ENCODE peak calls at places on chromosomes 2 and 18, in six cellular contexts. One of them, this sample, is unnamed.

GRCh38 chr2:204437815-204438766 is 107.2 kb upstream of the PARD3B start:
- DNase-seq in K562: no peak
- DNase-seq in GM12878: no peak
- DNase-seq in H1: no peak
- DNase-seq in HCT116: no peak
- DNase-seq in HepG2: peak; percentile 77
- DNase-seq in this sample: no peak

GRCh38 chr2:212926948-212927347 is 224.5 kb downstream of the IKZF2 start:
- DNase-seq in K562: no peak
- DNase-seq in GM12878: no peak
- DNase-seq in H1: no peak
- DNase-seq in HCT116: no peak
- DNase-seq in HepG2: no peak
- DNase-seq in this sample: no peak

GRCh38 chr2:144607899-144608477 is 88.1 kb upstream of the ZEB2 start:
- DNase-seq in K562: no peak
- DNase-seq in GM12878: no peak
- DNase-seq in H1: no peak
- DNase-seq in HCT116: no peak
- DNase-seq in HepG2: no peak
- DNase-seq in this sample: no peak

GRCh38 chr2:212254331-212254730 is 284.3 kb downstream of the ERBB4 start:
- DNase-seq in K562: no peak
- DNase-seq in GM12878: no peak
- DNase-seq in H1: no peak
- DNase-seq in HCT116: no peak
- DNase-seq in HepG2: no peak
- DNase-seq in this sample: peak; percentile 58

GRCh38 chr2:24513266-24513665 is 22.2 kb downstream of the NCOA1 start:
- DNase-seq in K562: no peak
- DNase-seq in GM12878: no peak
- DNase-seq in H1: no peak
- DNase-seq in HCT116: no peak
- DNase-seq in HepG2: no peak
- DNase-seq in this sample: no peak

GRCh38 chr18:76736309-76736708 is 86.0 kb upstream of the ZNF236 start:
- DNase-seq in K562: no peak
- DNase-seq in GM12878: no peak
- DNase-seq in H1: no peak
- DNase-seq in HCT116: no peak
- DNase-seq in HepG2: no peak
- DNase-seq in this sample: no peak

GRCh38 chr2:36410681-36411080 is 55.1 kb downstream of the CRIM1 start:
- DNase-seq in K562: no peak
- DNase-seq in GM12878: no peak
- DNase-seq in H1: no peak
- DNase-seq in HCT116: no peak
- DNase-seq in HepG2: no peak
- DNase-seq in this sample: no peak

GRCh38 chr2:239257511-239257937 is 143.3 kb downstream of the HDAC4 start:
- DNase-seq in K562: peak; percentile 76
- DNase-seq in GM12878: no peak
- DNase-seq in H1: no peak
- DNase-seq in HCT116: peak; percentile 53
- DNase-seq in HepG2: peak; percentile 64
- DNase-seq in this sample: no peak

GRCh38 chr2:56204556-56204955 is 20.8 kb downstream of the CCDC85A start:
- DNase-seq in K562: no peak
- DNase-seq in GM12878: no peak
- DNase-seq in H1: no peak
- DNase-seq in HCT116: no peak
- DNase-seq in HepG2: peak; percentile 77
- DNase-seq in this sample: no peak

GRCh38 chr18:70522183-70522582 is 233.3 kb downstream of the SOCS6 start:
- DNase-seq in K562: no peak
- DNase-seq in GM12878: no peak
- DNase-seq in H1: no peak
- DNase-seq in HCT116: no peak
- DNase-seq in HepG2: no peak
- DNase-seq in this sample: no peak

GRCh38 chr2:231902598-231902997 is 23.6 kb downstream of the NPPC start:
- DNase-seq in K562: no peak
- DNase-seq in GM12878: no peak
- DNase-seq in H1: no peak
- DNase-seq in HCT116: no peak
- DNase-seq in HepG2: no peak
- DNase-seq in this sample: no peak

GRCh38 chr2:171523339-171523931 is 1.2 kb downstream of the CYBRD1 start:
- DNase-seq in K562: peak; percentile 77
- DNase-seq in GM12878: no peak
- DNase-seq in H1: peak; percentile 83
- DNase-seq in HCT116: peak; percentile 38
- DNase-seq in HepG2: peak; percentile 21
- DNase-seq in this sample: peak; percentile 61

GRCh38 chr2:70685771-70686171 is 82.2 kb downstream of the ADD2 start:
- DNase-seq in K562: peak; percentile 59
- DNase-seq in GM12878: no peak
- DNase-seq in H1: no peak
- DNase-seq in HCT116: no peak
- DNase-seq in HepG2: no peak
- DNase-seq in this sample: no peak

GRCh38 chr2:196849895-196850294 is 40.7 kb upstream of the C2orf66 start:
- DNase-seq in K562: peak; percentile 5
- DNase-seq in GM12878: no peak
- DNase-seq in H1: no peak
- DNase-seq in HCT116: no peak
- DNase-seq in HepG2: peak; percentile 14
- DNase-seq in this sample: peak; percentile 50

GRCh38 chr2:157725856-157726255 is 97.2 kb upstream of the ACVR1C start:
- DNase-seq in K562: peak; percentile 7
- DNase-seq in GM12878: no peak
- DNase-seq in H1: no peak
- DNase-seq in HCT116: no peak
- DNase-seq in HepG2: no peak
- DNase-seq in this sample: no peak

GRCh38 chr2:120812866-120813265 is 77.2 kb downstream of the GLI2 start:
- DNase-seq in K562: no peak
- DNase-seq in GM12878: no peak
- DNase-seq in H1: no peak
- DNase-seq in HCT116: no peak
- DNase-seq in HepG2: no peak
- DNase-seq in this sample: no peak

GRCh38 chr2:96928277-96928781 is 58.1 kb downstream of the FAM178B start:
- DNase-seq in K562: no peak
- DNase-seq in GM12878: no peak
- DNase-seq in H1: no peak
- DNase-seq in HCT116: no peak
- DNase-seq in HepG2: no peak
- DNase-seq in this sample: no peak

GRCh38 chr2:72718906-72719305 is 106.9 kb downstream of the EXOC6B start:
- DNase-seq in K562: no peak
- DNase-seq in GM12878: no peak
- DNase-seq in H1: no peak
- DNase-seq in HCT116: no peak
- DNase-seq in HepG2: no peak
- DNase-seq in this sample: peak; percentile 1

GRCh38 chr18:22900558-22901183 is 32.5 kb upstream of the RBBP8 start:
- DNase-seq in K562: no peak
- DNase-seq in GM12878: no peak
- DNase-seq in H1: no peak
- DNase-seq in HCT116: no peak
- DNase-seq in HepG2: no peak
- DNase-seq in this sample: no peak

GRCh38 chr2:229445013-229445412 is 173.9 kb upstream of the PID1 start:
- DNase-seq in K562: no peak
- DNase-seq in GM12878: no peak
- DNase-seq in H1: no peak
- DNase-seq in HCT116: peak; percentile 72
- DNase-seq in HepG2: peak; percentile 74
- DNase-seq in this sample: no peak

GRCh38 chr2:207503234-207503633 is 26.5 kb upstream of the CREB1 start:
- DNase-seq in K562: peak; percentile 76
- DNase-seq in GM12878: no peak
- DNase-seq in H1: no peak
- DNase-seq in HCT116: no peak
- DNase-seq in HepG2: no peak
- DNase-seq in this sample: no peak

GRCh38 chr2:219230201-219230540 is 565 bp downstream of the ANKZF1 start:
- DNase-seq in K562: peak; percentile 65
- DNase-seq in GM12878: no peak
- DNase-seq in H1: peak; percentile 56
- DNase-seq in HCT116: no peak
- DNase-seq in HepG2: peak; percentile 45
- DNase-seq in this sample: no peak

GRCh38 chr2:215003001-215003400 is 135.4 kb downstream of the ABCA12 start:
- DNase-seq in K562: no peak
- DNase-seq in GM12878: no peak
- DNase-seq in H1: no peak
- DNase-seq in HCT116: no peak
- DNase-seq in HepG2: no peak
- DNase-seq in this sample: no peak

GRCh38 chr2:55047677-55048299 is 2.5 kb downstream of the RTN4 start:
- DNase-seq in K562: peak; percentile 55
- DNase-seq in GM12878: no peak
- DNase-seq in H1: no peak
- DNase-seq in HCT116: no peak
- DNase-seq in HepG2: peak; percentile 71
- DNase-seq in this sample: no peak

GRCh38 chr2:217899231-217900009 is 103.4 kb downstream of the TNS1 start:
- DNase-seq in K562: peak; percentile 56
- DNase-seq in GM12878: no peak
- DNase-seq in H1: peak; percentile 93
- DNase-seq in HCT116: peak; percentile 27
- DNase-seq in HepG2: peak; percentile 86
- DNase-seq in this sample: peak; percentile 35

GRCh38 chr2:25362564-25363145 is 20.9 kb upstream of the DNMT3A start:
- DNase-seq in K562: no peak
- DNase-seq in GM12878: peak; percentile 80
- DNase-seq in H1: no peak
- DNase-seq in HCT116: no peak
- DNase-seq in HepG2: no peak
- DNase-seq in this sample: no peak

DNA sequence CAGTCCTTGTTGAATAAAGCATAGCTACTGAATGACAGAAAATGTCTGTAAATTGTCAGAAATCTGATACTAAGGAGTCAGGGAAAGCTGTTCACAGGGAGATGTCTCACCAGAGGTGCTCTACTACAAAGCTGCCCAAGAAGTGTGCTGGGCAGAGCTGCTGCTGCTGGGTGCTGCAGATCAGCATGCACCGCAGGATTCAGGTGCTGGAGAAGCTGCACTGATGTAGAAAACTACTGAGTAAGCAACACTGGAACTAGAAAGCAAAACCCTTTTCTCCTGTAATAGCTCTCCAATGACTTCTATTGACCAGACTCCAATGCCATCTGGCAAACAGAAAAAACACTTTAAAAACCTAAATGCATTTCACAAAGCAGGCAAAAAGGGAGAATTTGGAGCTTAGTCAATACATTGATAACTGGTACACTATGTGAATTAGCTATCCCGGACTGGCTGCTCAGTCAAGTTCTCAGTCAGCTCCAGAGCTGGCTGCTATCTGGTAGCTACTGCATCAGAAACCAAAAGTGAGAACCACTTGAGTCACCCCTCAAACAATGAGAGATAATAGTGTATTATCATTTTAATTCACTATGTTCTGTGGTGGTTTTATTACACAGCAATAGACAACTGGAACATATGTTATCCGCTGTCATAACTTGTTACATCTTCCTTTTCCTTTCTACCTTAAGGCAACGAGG is 493.1 kb downstream of the CPS1 start:
- DNase-seq in K562: no peak
- DNase-seq in GM12878: no peak
- DNase-seq in H1: no peak
- DNase-seq in HCT116: no peak
- DNase-seq in HepG2: no peak
- DNase-seq in this sample: no peak
- TF ChIP-seq JUND in K562: no peak
- TF ChIP-seq JUND in GM12878: no peak
- TF ChIP-seq JUND in H1: no peak
- TF ChIP-seq JUND in HCT116: no peak
- TF ChIP-seq JUND in HepG2: no peak
- TF ChIP-seq JUND in this sample: no peak

GRCh38 chr2:28423856-28424605 is 31.4 kb downstream of the FOSL2 start:
- DNase-seq in K562: no peak
- DNase-seq in GM12878: no peak
- DNase-seq in H1: no peak
- DNase-seq in HCT116: no peak
- DNase-seq in HepG2: no peak
- DNase-seq in this sample: no peak
- TF ChIP-seq JUND in K562: no peak
- TF ChIP-seq JUND in GM12878: no peak
- TF ChIP-seq JUND in H1: no peak
- TF ChIP-seq JUND in HCT116: no peak
- TF ChIP-seq JUND in HepG2: no peak
- TF ChIP-seq JUND in this sample: no peak

GRCh38 chr2:202290316-202290715 is 24.8 kb downstream of the NOP58 start:
- DNase-seq in K562: no peak
- DNase-seq in GM12878: no peak
- DNase-seq in H1: no peak
- DNase-seq in HCT116: no peak
- DNase-seq in HepG2: no peak
- DNase-seq in this sample: no peak

GRCh38 chr2:202286595-202286994 is 21.0 kb downstream of the NOP58 start:
- DNase-seq in K562: no peak
- DNase-seq in GM12878: no peak
- DNase-seq in H1: no peak
- DNase-seq in HCT116: no peak
- DNase-seq in HepG2: no peak
- DNase-seq in this sample: no peak

GRCh38 chr2:202290970-202291369 is 25.4 kb downstream of the NOP58 start:
- DNase-seq in K562: no peak
- DNase-seq in GM12878: no peak
- DNase-seq in H1: no peak
- DNase-seq in HCT116: no peak
- DNase-seq in HepG2: no peak
- DNase-seq in this sample: no peak

GRCh38 chr2:202289394-202290204 is 24.0 kb downstream of the NOP58 start:
- DNase-seq in K562: no peak
- DNase-seq in GM12878: no peak
- DNase-seq in H1: peak; percentile 20
- DNase-seq in HCT116: no peak
- DNase-seq in HepG2: no peak
- DNase-seq in this sample: no peak
- TF ChIP-seq JUND in K562: no peak
- TF ChIP-seq JUND in GM12878: no peak
- TF ChIP-seq JUND in H1: no peak
- TF ChIP-seq JUND in HCT116: no peak
- TF ChIP-seq JUND in HepG2: no peak
- TF ChIP-seq JUND in this sample: no peak

DNA sequence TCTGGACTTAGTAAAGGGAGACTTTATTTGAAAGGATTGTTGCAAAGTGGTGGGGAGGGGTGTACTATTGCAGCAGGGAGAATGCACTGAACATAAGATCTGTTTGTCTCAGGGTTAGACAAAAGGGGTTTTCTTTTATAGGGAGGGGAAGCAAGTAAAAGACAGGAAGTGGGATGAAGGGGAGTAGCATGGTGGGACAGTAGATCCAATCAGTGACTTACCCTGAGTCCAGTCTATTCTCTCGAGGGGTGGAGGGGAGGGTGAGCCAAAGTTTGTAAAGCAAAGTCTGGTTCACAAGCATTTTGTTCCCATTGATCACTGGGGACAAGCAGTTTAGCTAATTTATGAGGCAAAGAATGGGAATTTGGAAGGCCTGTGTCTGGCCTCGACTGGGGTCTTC is 35.0 kb upstream of the CYP27C1 start:
- DNase-seq in K562: no peak
- DNase-seq in GM12878: no peak
- DNase-seq in H1: no peak
- DNase-seq in HCT116: no peak
- DNase-seq in HepG2: peak; percentile 15
- DNase-seq in this sample: no peak
- TF ChIP-seq JUND in K562: no peak
- TF ChIP-seq JUND in GM12878: no peak
- TF ChIP-seq JUND in H1: no peak
- TF ChIP-seq JUND in HCT116: no peak
- TF ChIP-seq JUND in HepG2: no peak
- TF ChIP-seq JUND in this sample: no peak

This sample was measured in T47D.